ENCODE peak calls at places on chromosome 14, in ten cellular contexts. One of them, this sample, is unnamed.

GRCh38 chr14:95683793-95684192 is 2.4 kb upstream of the TCL1B start:
- DNase-seq in pons: no peak
- DNase-seq in HEK293T: peak
- DNase-seq in KBM-7: peak
- DNase-seq in C1 segment of cervical spinal cord: no peak
- DNase-seq in GM10248: peak
- DNase-seq in Ammon's horn: no peak
- DNase-seq in kidney epithelial cell: no peak
- DNase-seq in SW480: peak
- DNase-seq in neuronal stem cell: no peak
- DNase-seq in this sample: peak

GRCh38 chr14:45664668-45665356 is 411.8 kb upstream of the MIS18BP1 start:
- DNase-seq in pons: no peak
- DNase-seq in HEK293T: no peak
- DNase-seq in KBM-7: peak
- DNase-seq in C1 segment of cervical spinal cord: no peak
- DNase-seq in GM10248: no peak
- DNase-seq in Ammon's horn: no peak
- DNase-seq in kidney epithelial cell: no peak
- DNase-seq in SW480: no peak
- DNase-seq in neuronal stem cell: no peak
- DNase-seq in this sample: no peak

GRCh38 chr14:100271247-100271939 is 32.4 kb downstream of the YY1 start:
- DNase-seq in pons: no peak
- DNase-seq in HEK293T: peak
- DNase-seq in KBM-7: peak
- DNase-seq in C1 segment of cervical spinal cord: no peak
- DNase-seq in GM10248: no peak
- DNase-seq in Ammon's horn: no peak
- DNase-seq in kidney epithelial cell: no peak
- DNase-seq in SW480: no peak
- DNase-seq in neuronal stem cell: no peak
- DNase-seq in this sample: no peak

GRCh38 chr14:95319312-95320075 is at the start of gene CLMN:
- DNase-seq in pons: no peak
- DNase-seq in HEK293T: peak
- DNase-seq in KBM-7: peak
- DNase-seq in C1 segment of cervical spinal cord: no peak
- DNase-seq in GM10248: peak
- DNase-seq in Ammon's horn: peak
- DNase-seq in kidney epithelial cell: no peak
- DNase-seq in SW480: peak
- DNase-seq in neuronal stem cell: peak
- DNase-seq in this sample: peak

GRCh38 chr14:99995700-99996356 is 69.4 kb upstream of the EVL start:
- DNase-seq in pons: peak
- DNase-seq in HEK293T: peak
- DNase-seq in KBM-7: peak
- DNase-seq in C1 segment of cervical spinal cord: peak
- DNase-seq in GM10248: peak
- DNase-seq in Ammon's horn: peak
- DNase-seq in kidney epithelial cell: no peak
- DNase-seq in SW480: peak
- DNase-seq in neuronal stem cell: no peak
- DNase-seq in this sample: peak

GRCh38 chr14:75301666-75302325 is 23.2 kb downstream of the FOS start:
- DNase-seq in pons: peak
- DNase-seq in HEK293T: no peak
- DNase-seq in KBM-7: peak
- DNase-seq in C1 segment of cervical spinal cord: no peak
- DNase-seq in GM10248: no peak
- DNase-seq in Ammon's horn: peak
- DNase-seq in kidney epithelial cell: no peak
- DNase-seq in SW480: peak
- DNase-seq in neuronal stem cell: no peak
- DNase-seq in this sample: no peak

GRCh38 chr14:73452341-73453191 is 5.8 kb downstream of the NUMB start:
- DNase-seq in pons: peak
- DNase-seq in HEK293T: no peak
- DNase-seq in KBM-7: peak
- DNase-seq in C1 segment of cervical spinal cord: no peak
- DNase-seq in GM10248: no peak
- DNase-seq in Ammon's horn: no peak
- DNase-seq in kidney epithelial cell: no peak
- DNase-seq in SW480: no peak
- DNase-seq in neuronal stem cell: no peak
- DNase-seq in this sample: no peak

GRCh38 chr14:105052110-105052458 is 13.1 kb downstream of the GPR132 start:
- DNase-seq in pons: no peak
- DNase-seq in HEK293T: no peak
- DNase-seq in KBM-7: no peak
- DNase-seq in C1 segment of cervical spinal cord: no peak
- DNase-seq in GM10248: no peak
- DNase-seq in Ammon's horn: no peak
- DNase-seq in kidney epithelial cell: no peak
- DNase-seq in SW480: no peak
- DNase-seq in neuronal stem cell: no peak
- DNase-seq in this sample: no peak

GRCh38 chr14:36976571-36977023 is 195.8 kb downstream of the SLC25A21 start:
- DNase-seq in pons: no peak
- DNase-seq in HEK293T: no peak
- DNase-seq in KBM-7: peak
- DNase-seq in C1 segment of cervical spinal cord: no peak
- DNase-seq in GM10248: no peak
- DNase-seq in Ammon's horn: no peak
- DNase-seq in kidney epithelial cell: no peak
- DNase-seq in SW480: peak
- DNase-seq in neuronal stem cell: no peak
- DNase-seq in this sample: no peak

GRCh38 chr14:54698501-54698900 is 131.6 kb downstream of the SAMD4A start:
- DNase-seq in pons: no peak
- DNase-seq in HEK293T: no peak
- DNase-seq in KBM-7: no peak
- DNase-seq in C1 segment of cervical spinal cord: no peak
- DNase-seq in GM10248: no peak
- DNase-seq in Ammon's horn: no peak
- DNase-seq in kidney epithelial cell: no peak
- DNase-seq in SW480: no peak
- DNase-seq in neuronal stem cell: no peak
- DNase-seq in this sample: no peak

GRCh38 chr14:93980464-93981201 is 4.3 kb upstream of the ASB2 start:
- DNase-seq in pons: peak
- DNase-seq in HEK293T: no peak
- DNase-seq in KBM-7: no peak
- DNase-seq in C1 segment of cervical spinal cord: peak
- DNase-seq in GM10248: no peak
- DNase-seq in Ammon's horn: peak
- DNase-seq in kidney epithelial cell: no peak
- DNase-seq in SW480: no peak
- DNase-seq in neuronal stem cell: no peak
- DNase-seq in this sample: no peak

GRCh38 chr14:26427059-26427458 is 170.8 kb downstream of the NOVA1 start:
- DNase-seq in pons: no peak
- DNase-seq in HEK293T: no peak
- DNase-seq in KBM-7: no peak
- DNase-seq in C1 segment of cervical spinal cord: no peak
- DNase-seq in GM10248: no peak
- DNase-seq in Ammon's horn: no peak
- DNase-seq in kidney epithelial cell: no peak
- DNase-seq in SW480: no peak
- DNase-seq in neuronal stem cell: no peak
- DNase-seq in this sample: no peak

GRCh38 chr14:50944647-50945413 is 547 bp upstream of the PYGL start:
- DNase-seq in pons: peak
- DNase-seq in HEK293T: peak
- DNase-seq in KBM-7: peak
- DNase-seq in C1 segment of cervical spinal cord: no peak
- DNase-seq in GM10248: peak
- DNase-seq in Ammon's horn: peak
- DNase-seq in kidney epithelial cell: no peak
- DNase-seq in SW480: peak
- DNase-seq in neuronal stem cell: no peak
- DNase-seq in this sample: no peak

GRCh38 chr14:53955671-53956426 is 776 bp downstream of the BMP4 start:
- DNase-seq in pons: no peak
- DNase-seq in HEK293T: no peak
- DNase-seq in KBM-7: peak
- DNase-seq in C1 segment of cervical spinal cord: no peak
- DNase-seq in GM10248: no peak
- DNase-seq in Ammon's horn: no peak
- DNase-seq in kidney epithelial cell: no peak
- DNase-seq in SW480: peak
- DNase-seq in neuronal stem cell: no peak
- DNase-seq in this sample: no peak

GRCh38 chr14:52355016-52355430 is 40.9 kb downstream of the PTGER2 start:
- DNase-seq in pons: no peak
- DNase-seq in HEK293T: no peak
- DNase-seq in KBM-7: peak
- DNase-seq in C1 segment of cervical spinal cord: no peak
- DNase-seq in GM10248: no peak
- DNase-seq in Ammon's horn: no peak
- DNase-seq in kidney epithelial cell: peak
- DNase-seq in SW480: peak
- DNase-seq in neuronal stem cell: no peak
- DNase-seq in this sample: no peak

This sample was measured in 8988T.